ENCODE peak calls at places on chromosomes 16 and 17, in six cellular contexts. One of them, this sample, is unnamed.

GRCh38 chr16:79274197-79274596 is 326.3 kb downstream of the MAF start:
- DNase-seq in foreskin fibroblast: no peak
- DNase-seq in kidney epithelial cell: no peak
- DNase-seq in A549: no peak
- DNase-seq in heart right ventricle: no peak
- DNase-seq in AG04450: no peak
- DNase-seq in this sample: no peak

GRCh38 chr17:74453665-74454196 is 12.7 kb upstream of the CD300A start:
- DNase-seq in heart right ventricle: no peak
- DNase-seq in foreskin fibroblast: no peak
- DNase-seq in AG04450: no peak
- DNase-seq in kidney epithelial cell: no peak
- DNase-seq in A549: peak; percentile 98
- DNase-seq in this sample: no peak

GRCh38 chr17:34850023-34850422 is 111.2 kb downstream of the CCT6B start:
- DNase-seq in AG04450: no peak
- DNase-seq in foreskin fibroblast: no peak
- DNase-seq in kidney epithelial cell: no peak
- DNase-seq in A549: no peak
- DNase-seq in heart right ventricle: no peak
- DNase-seq in this sample: no peak

GRCh38 chr16:19844945-19845641 is 39.6 kb downstream of the GPRC5B start:
- DNase-seq in AG04450: peak; percentile 78
- DNase-seq in foreskin fibroblast: peak; percentile 73
- DNase-seq in A549: peak; percentile 50
- DNase-seq in heart right ventricle: no peak
- DNase-seq in kidney epithelial cell: peak; percentile 83
- DNase-seq in this sample: peak; percentile 52

GRCh38 chr17:27339836-27340550 is 46.1 kb downstream of the WSB1 start:
- DNase-seq in foreskin fibroblast: no peak
- DNase-seq in A549: peak; percentile 46
- DNase-seq in AG04450: no peak
- DNase-seq in kidney epithelial cell: no peak
- DNase-seq in heart right ventricle: no peak
- DNase-seq in this sample: no peak

GRCh38 chr17:6061290-6061689 is 8.9 kb upstream of the WSCD1 start:
- DNase-seq in kidney epithelial cell: peak; percentile 65
- DNase-seq in heart right ventricle: no peak
- DNase-seq in foreskin fibroblast: peak; percentile 93
- DNase-seq in A549: peak; percentile 82
- DNase-seq in AG04450: no peak
- DNase-seq in this sample: peak; percentile 17

GRCh38 chr17:8911205-8911604 is 43.7 kb upstream of the PIK3R6 start:
- DNase-seq in heart right ventricle: no peak
- DNase-seq in AG04450: no peak
- DNase-seq in foreskin fibroblast: no peak
- DNase-seq in A549: no peak
- DNase-seq in kidney epithelial cell: no peak
- DNase-seq in this sample: no peak

GRCh38 chr16:27972500-27972899 is 91.0 kb downstream of the GSG1L start:
- DNase-seq in heart right ventricle: peak; percentile 16
- DNase-seq in kidney epithelial cell: peak; percentile 5
- DNase-seq in AG04450: no peak
- DNase-seq in foreskin fibroblast: peak; percentile 6
- DNase-seq in A549: peak; percentile 72
- DNase-seq in this sample: peak; percentile 5

GRCh38 chr17:57697891-57698708 is 47.0 kb downstream of the CCDC182 start:
- DNase-seq in heart right ventricle: no peak
- DNase-seq in A549: no peak
- DNase-seq in foreskin fibroblast: no peak
- DNase-seq in AG04450: no peak
- DNase-seq in kidney epithelial cell: no peak
- DNase-seq in this sample: no peak

GRCh38 chr17:17679748-17680147 is 1.5 kb upstream of the RAI1 start:
- DNase-seq in kidney epithelial cell: no peak
- DNase-seq in heart right ventricle: no peak
- DNase-seq in AG04450: no peak
- DNase-seq in foreskin fibroblast: no peak
- DNase-seq in A549: no peak
- DNase-seq in this sample: no peak

GRCh38 chr17:17682293-17682736 is 1.1 kb downstream of the RAI1 start:
- DNase-seq in AG04450: no peak
- DNase-seq in foreskin fibroblast: no peak
- DNase-seq in kidney epithelial cell: no peak
- DNase-seq in A549: peak; percentile 50
- DNase-seq in heart right ventricle: peak; percentile 33
- DNase-seq in this sample: no peak

GRCh38 chr17:17681744-17682292 is 560 bp downstream of the RAI1 start:
- DNase-seq in foreskin fibroblast: no peak
- DNase-seq in kidney epithelial cell: no peak
- DNase-seq in heart right ventricle: peak; percentile 60
- DNase-seq in A549: no peak
- DNase-seq in AG04450: no peak
- DNase-seq in this sample: no peak

GRCh38 chr17:17680477-17681186 is 626 bp upstream of the RAI1 start:
- DNase-seq in heart right ventricle: no peak
- DNase-seq in foreskin fibroblast: no peak
- DNase-seq in A549: no peak
- DNase-seq in AG04450: no peak
- DNase-seq in kidney epithelial cell: no peak
- DNase-seq in this sample: no peak

GRCh38 chr17:17681187-17681743 is at the start of gene RAI1:
- DNase-seq in AG04450: peak; percentile 56
- DNase-seq in heart right ventricle: peak; percentile 78
- DNase-seq in foreskin fibroblast: peak; percentile 84
- DNase-seq in kidney epithelial cell: no peak
- DNase-seq in A549: peak; percentile 74
- DNase-seq in this sample: no peak
- TF ChIP-seq CTCF in AG04450: peak; percentile 37
- TF ChIP-seq CTCF in heart right ventricle: peak; percentile 63
- TF ChIP-seq CTCF in foreskin fibroblast: peak; percentile 38
- TF ChIP-seq CTCF in kidney epithelial cell: no peak
- TF ChIP-seq CTCF in A549: peak; percentile 99
- TF ChIP-seq CTCF in this sample: peak; percentile 47

GRCh38 chr17:44826123-44826790 is 3.8 kb downstream of the GJC1 start:
- DNase-seq in kidney epithelial cell: no peak
- DNase-seq in AG04450: no peak
- DNase-seq in A549: no peak
- DNase-seq in heart right ventricle: no peak
- DNase-seq in foreskin fibroblast: no peak
- DNase-seq in this sample: no peak

DNA sequence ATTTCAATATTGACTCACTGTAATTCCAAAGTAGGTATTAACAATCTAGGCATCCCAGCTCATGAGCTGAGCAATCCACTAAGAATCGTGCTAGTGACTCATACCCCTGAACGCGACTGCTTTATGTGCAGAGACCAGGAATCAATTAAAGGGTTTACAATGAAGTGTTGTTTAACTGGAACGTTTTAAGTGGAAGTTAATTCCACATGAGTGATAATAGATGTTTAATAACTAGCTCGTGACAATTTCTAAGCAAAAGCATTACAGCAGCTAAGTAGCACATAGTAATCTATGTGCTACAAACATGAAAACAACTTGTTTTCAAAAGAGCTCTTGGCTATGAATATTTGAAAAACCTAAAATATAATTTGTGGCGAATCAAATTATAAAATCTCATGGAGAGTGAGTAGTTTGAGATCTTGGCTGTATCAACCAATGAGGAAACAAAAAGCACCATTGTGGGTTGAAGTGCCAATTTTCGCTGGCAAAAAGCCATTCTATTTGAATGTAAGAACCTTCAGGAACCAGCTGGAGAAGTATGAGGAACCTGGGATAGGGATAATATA is 9.4 kb downstream of the GJC1 start:
- DNase-seq in A549: peak; percentile 79
- DNase-seq in foreskin fibroblast: peak; percentile 91
- DNase-seq in AG04450: peak; percentile 67
- DNase-seq in kidney epithelial cell: peak; percentile 84
- DNase-seq in heart right ventricle: no peak
- DNase-seq in this sample: peak; percentile 75
- H3K4me3 ChIP-seq in A549: peak overlapping the region; percentile 6
- H3K4me3 ChIP-seq in foreskin fibroblast: no peak overlapping the region
- H3K4me3 ChIP-seq in AG04450: no peak overlapping the region
- H3K4me3 ChIP-seq in kidney epithelial cell: no peak overlapping the region
- H3K4me3 ChIP-seq in heart right ventricle: no peak overlapping the region
- H3K4me3 ChIP-seq in this sample: no peak overlapping the region

DNA sequence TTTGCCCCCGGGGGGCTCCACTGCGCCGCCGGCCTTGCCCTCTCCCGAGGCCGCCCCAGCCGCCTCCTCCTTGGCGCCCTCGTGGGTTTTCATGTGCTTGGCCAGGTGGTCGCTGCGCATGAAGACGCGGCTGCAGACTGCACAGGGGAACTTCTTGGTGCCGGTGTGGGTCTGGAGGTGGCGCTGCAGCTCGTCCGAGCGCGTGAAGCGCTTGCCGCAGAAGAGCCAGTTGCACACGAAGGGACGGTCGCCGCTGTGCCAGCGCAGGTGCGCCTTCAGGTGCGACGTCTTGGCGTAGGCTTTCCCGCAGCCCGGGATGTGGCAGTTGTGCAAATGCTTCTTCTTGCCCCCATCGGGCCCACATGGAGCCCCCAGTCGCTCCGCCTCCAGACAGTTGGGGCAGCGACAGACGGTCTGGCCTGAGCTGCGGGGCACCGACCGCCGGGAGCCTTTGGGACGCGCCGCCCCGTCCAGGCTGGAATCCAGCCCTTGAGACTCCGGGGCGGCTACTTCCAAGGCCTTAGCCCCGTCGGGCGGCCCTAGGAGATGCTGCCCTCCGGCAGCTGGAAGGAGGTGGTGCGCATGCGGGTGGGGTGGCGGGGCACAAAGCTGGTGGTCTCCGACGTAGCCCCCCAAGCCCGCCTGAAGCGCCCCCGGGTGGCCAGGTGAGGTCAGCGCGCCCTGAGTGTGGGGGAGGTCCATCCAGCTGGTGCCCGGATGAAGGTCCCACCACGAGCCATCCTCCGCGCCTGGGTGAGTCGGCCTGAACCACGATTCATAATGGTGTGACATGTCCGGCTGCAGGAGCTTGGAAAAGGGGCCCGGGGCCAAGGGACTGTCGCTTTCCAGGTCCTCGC is 3.4 kb downstream of the SP6 start:
- DNase-seq in A549: no peak
- DNase-seq in AG04450: no peak
- DNase-seq in kidney epithelial cell: no peak
- DNase-seq in heart right ventricle: no peak
- DNase-seq in foreskin fibroblast: no peak
- DNase-seq in this sample: no peak
- TF ChIP-seq CTCF in A549: no peak
- TF ChIP-seq CTCF in AG04450: peak; percentile 32
- TF ChIP-seq CTCF in kidney epithelial cell: peak; percentile 38
- TF ChIP-seq CTCF in heart right ventricle: peak; percentile 28
- TF ChIP-seq CTCF in foreskin fibroblast: peak; percentile 24
- TF ChIP-seq CTCF in this sample: peak; percentile 8

GRCh38 chr17:80423536-80424225 is 8.7 kb downstream of the ENDOV start:
- DNase-seq in foreskin fibroblast: no peak
- DNase-seq in kidney epithelial cell: no peak
- DNase-seq in A549: no peak
- DNase-seq in AG04450: no peak
- DNase-seq in heart right ventricle: no peak
- DNase-seq in this sample: no peak
- H3K4me3 ChIP-seq in foreskin fibroblast: no peak overlapping the region
- H3K4me3 ChIP-seq in kidney epithelial cell: no peak overlapping the region
- H3K4me3 ChIP-seq in A549: no peak overlapping the region
- H3K4me3 ChIP-seq in AG04450: no peak overlapping the region
- H3K4me3 ChIP-seq in heart right ventricle: no peak overlapping the region
- H3K4me3 ChIP-seq in this sample: no peak overlapping the region

DNA sequence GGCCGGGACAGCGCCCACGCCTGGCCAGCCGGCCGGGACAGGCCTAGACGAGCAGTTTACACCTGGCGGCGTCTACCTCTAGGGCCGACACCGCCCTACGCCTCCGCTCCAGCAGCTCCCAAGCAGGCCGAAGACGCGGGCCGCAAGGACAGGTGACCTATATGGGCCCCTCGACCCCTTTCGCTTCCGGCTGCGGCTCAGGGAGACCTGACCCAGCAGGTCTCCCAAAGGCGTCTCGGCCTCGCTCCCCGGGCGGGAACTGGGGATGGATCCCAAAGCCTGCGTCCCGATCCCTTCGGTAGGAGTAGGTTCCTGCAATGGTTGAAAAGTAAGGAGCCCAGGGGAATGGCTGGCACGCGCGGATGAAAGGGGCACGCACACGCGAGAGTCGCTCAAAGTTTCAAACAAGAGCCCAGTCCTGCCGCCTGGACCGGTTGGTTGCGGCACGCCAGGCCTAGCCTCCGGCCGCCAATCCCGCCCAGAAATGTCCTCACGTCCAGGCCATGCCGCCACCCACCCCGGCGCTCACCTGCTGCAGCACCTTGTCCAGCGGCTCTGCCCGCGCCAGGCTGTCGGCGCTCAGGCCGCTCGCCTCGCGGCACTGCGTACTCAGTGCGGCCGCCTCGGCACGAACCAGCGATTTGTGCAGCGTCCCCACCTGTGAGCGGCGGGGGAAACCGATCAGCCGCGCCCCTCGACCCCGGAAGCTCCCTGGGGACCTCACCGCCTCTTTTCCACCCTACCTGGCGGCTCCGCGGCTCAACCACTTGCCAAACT is 634 bp downstream of the ESRP2 start:
- DNase-seq in AG04450: no peak
- DNase-seq in foreskin fibroblast: no peak
- DNase-seq in kidney epithelial cell: no peak
- DNase-seq in heart right ventricle: no peak
- DNase-seq in A549: no peak
- DNase-seq in this sample: no peak
- TF ChIP-seq CTCF in AG04450: no peak
- TF ChIP-seq CTCF in foreskin fibroblast: no peak
- TF ChIP-seq CTCF in kidney epithelial cell: peak; percentile 49
- TF ChIP-seq CTCF in heart right ventricle: no peak
- TF ChIP-seq CTCF in A549: no peak
- TF ChIP-seq CTCF in this sample: no peak

This sample was measured in HFF-Myc.